ENCODE peak calls at places on chromosome 11, in ten cellular contexts. O is spleen, Z is prostate gland, I is uterus, B is kidney, D is fibroblast of pulmonary artery, T is neural crest cell, H is MCF 10A, P is cardiac muscle cell, A is tibial artery. V is an unnamed sample.

GRCh38 chr11:8318536-8318935 is 54.9 kb upstream of the LMO1 start:
- DNase-seq in O (peak), Z (no peak), I (no peak), B (no peak), D (no peak), T (no peak), H (no peak), P (peak), A (no peak), V (no peak)

GRCh38 chr11:44446341-44446712 is 119.1 kb upstream of the CD82 start:
- DNase-seq in O (no peak), Z (no peak), I (no peak), B (no peak), D (peak), T (no peak), H (peak), P (no peak), A (no peak), V (no peak)

GRCh38 chr11:17588166-17588565 is 41.1 kb downstream of the OTOG start:
- DNase-seq in O (peak), Z (no peak), I (no peak), B (peak), D (no peak), T (no peak), H (no peak), P (no peak), A (no peak), V (no peak)

GRCh38 chr11:32671051-32671450 is 87.4 kb downstream of the EIF3M start:
- DNase-seq in O (no peak), Z (no peak), I (no peak), B (no peak), D (peak), T (no peak), H (no peak), P (peak), A (no peak), V (no peak)

GRCh38 chr11:121553367-121553766 is 100.6 kb upstream of the SORL1-AS1 start:
- DNase-seq in O (no peak), Z (no peak), I (no peak), B (no peak), D (no peak), T (no peak), H (no peak), P (no peak), A (no peak), V (no peak)

GRCh38 chr11:90646706-90647105 is 423.9 kb upstream of the CHORDC1 start:
- DNase-seq in O (no peak), Z (no peak), I (no peak), B (no peak), D (no peak), T (no peak), H (no peak), P (no peak), A (no peak), V (no peak)

GRCh38 chr11:69525516-69526452 is 44.3 kb downstream of the LINC01488 start:
- DNase-seq in O (peak), Z (no peak), I (no peak), B (peak), D (no peak), T (no peak), H (peak), P (no peak), A (no peak), V (no peak)

GRCh38 chr11:26028294-26028954 is 303.5 kb upstream of the ANO3 start:
- DNase-seq in O (no peak), Z (no peak), I (no peak), B (no peak), D (peak), T (no peak), H (peak), P (no peak), A (no peak), V (no peak)

GRCh38 chr11:69921429-69922014 is 102.3 kb upstream of the FGF3 start:
- DNase-seq in O (peak), Z (no peak), I (no peak), B (peak), D (no peak), T (no peak), H (no peak), P (no peak), A (no peak), V (no peak)

GRCh38 chr11:76206327-76207081 is at the start of gene WNT11:
- DNase-seq in O (peak), Z (peak), I (peak), B (peak), D (no peak), T (peak), H (peak), P (peak), A (peak), V (peak)

GRCh38 chr11:92841719-92842118 is 127.7 kb upstream of the MTNR1B start:
- DNase-seq in O (no peak), Z (no peak), I (no peak), B (no peak), D (no peak), T (no peak), H (no peak), P (no peak), A (no peak), V (no peak)

GRCh38 chr11:24515632-24516031 is 18.8 kb downstream of the LUZP2 start:
- DNase-seq in O (no peak), Z (no peak), I (no peak), B (no peak), D (no peak), T (no peak), H (no peak), P (no peak), A (no peak), V (no peak)

GRCh38 chr11:122804796-122805195 is 33.5 kb upstream of the CRTAM start:
- DNase-seq in O (no peak), Z (no peak), I (no peak), B (no peak), D (no peak), T (no peak), H (no peak), P (no peak), A (no peak), V (no peak)

GRCh38 chr11:7488681-7489080 is 3.4 kb downstream of the OLFML1 start:
- DNase-seq in O (no peak), Z (no peak), I (no peak), B (no peak), D (no peak), T (no peak), H (no peak), P (no peak), A (no peak), V (no peak)

GRCh38 chr11:15199693-15200092 is 85.0 kb downstream of the INSC start:
- DNase-seq in O (no peak), Z (no peak), I (no peak), B (peak), D (no peak), T (no peak), H (peak), P (no peak), A (peak), V (peak)

GRCh38 chr11:26583550-26583949 is 11.5 kb upstream of the MUC15 start:
- DNase-seq in O (no peak), Z (peak), I (no peak), B (no peak), D (peak), T (no peak), H (peak), P (peak), A (no peak), V (no peak)

GRCh38 chr11:11478021-11478420 is 125.0 kb upstream of the CSNK2A3 start:
- DNase-seq in O (no peak), Z (no peak), I (no peak), B (no peak), D (no peak), T (no peak), H (no peak), P (no peak), A (no peak), V (no peak)

GRCh38 chr11:125180413-125181305 is 16.1 kb downstream of the PKNOX2 start:
- DNase-seq in O (no peak), Z (no peak), I (no peak), B (no peak), D (peak), T (no peak), H (no peak), P (no peak), A (no peak), V (no peak)

GRCh38 chr11:125494601-125494986 is 1.5 kb downstream of the FEZ1 start:
- DNase-seq in O (no peak), Z (no peak), I (no peak), B (no peak), D (no peak), T (no peak), H (no peak), P (peak), A (no peak), V (no peak)

GRCh38 chr11:7436657-7437056 is 48.6 kb upstream of the OLFML1 start:
- DNase-seq in O (no peak), Z (no peak), I (no peak), B (no peak), D (no peak), T (no peak), H (no peak), P (no peak), A (peak), V (no peak)

GRCh38 chr11:72231396-72232259 is 7.1 kb downstream of the INPPL1 start:
- DNase-seq in O (no peak), Z (no peak), I (no peak), B (no peak), D (no peak), T (no peak), H (no peak), P (no peak), A (no peak), V (peak)

GRCh38 chr11:66543263-66544107 is 2.4 kb downstream of the ZDHHC24 start:
- DNase-seq in O (peak), Z (no peak), I (peak), B (peak), D (peak), T (peak), H (no peak), P (peak), A (peak), V (peak)

GRCh38 chr11:17991799-17992433 is 20.9 kb downstream of the SERGEF start:
- DNase-seq in O (no peak), Z (no peak), I (no peak), B (no peak), D (peak), T (peak), H (peak), P (peak), A (no peak), V (no peak)

GRCh38 chr11:94546886-94547285 is 3.2 kb downstream of the FUT4 start:
- DNase-seq in O (no peak), Z (no peak), I (no peak), B (no peak), D (no peak), T (no peak), H (no peak), P (no peak), A (no peak), V (no peak)

GRCh38 chr11:44785856-44786606 is 59.3 kb downstream of the TSPAN18 start:
- DNase-seq in O (peak), Z (no peak), I (no peak), B (no peak), D (no peak), T (no peak), H (no peak), P (no peak), A (no peak), V (no peak)

GRCh38 chr11:119573858-119574257 is 150.9 kb upstream of the THY1 start:
- DNase-seq in O (no peak), Z (no peak), I (no peak), B (no peak), D (no peak), T (no peak), H (no peak), P (no peak), A (no peak), V (no peak)

GRCh38 chr11:122803716-122804115 is 34.6 kb upstream of the CRTAM start:
- DNase-seq in O (no peak), Z (no peak), I (no peak), B (no peak), D (no peak), T (no peak), H (peak), P (no peak), A (no peak), V (no peak)

GRCh38 chr11:20015529-20016427 is 144.5 kb downstream of the DBX1 start:
- DNase-seq in O (no peak), Z (no peak), I (no peak), B (no peak), D (peak), T (no peak), H (peak), P (peak), A (no peak), V (no peak)

GRCh38 chr11:116742104-116742503 is 30.7 kb downstream of the BUD13 start:
- DNase-seq in O (no peak), Z (no peak), I (no peak), B (no peak), D (peak), T (no peak), H (no peak), P (peak), A (no peak), V (no peak)

GRCh38 chr11:75285776-75286360 is 45.3 kb downstream of the TPBGL start:
- DNase-seq in O (no peak), Z (no peak), I (no peak), B (peak), D (no peak), T (no peak), H (no peak), P (no peak), A (no peak), V (no peak)

GRCh38 chr11:100681064-100681502 is 6.0 kb upstream of the ARHGAP42 start:
- DNase-seq in O (peak), Z (peak), I (peak), B (no peak), D (peak), T (no peak), H (peak), P (peak), A (peak), V (peak)

GRCh38 chr11:77151804-77152513 is 23.9 kb downstream of the MYO7A start:
- DNase-seq in O (no peak), Z (no peak), I (no peak), B (peak), D (peak), T (no peak), H (no peak), P (peak), A (no peak), V (no peak)

GRCh38 chr11:65013692-65014145 is 241 bp upstream of the ARL2 start:
- DNase-seq in O (peak), Z (peak), I (peak), B (peak), D (peak), T (peak), H (peak), P (peak), A (peak), V (peak)
- TF ChIP-seq CTCF in O (peak), Z (no peak), I (no peak), B (peak), D (no peak), T (no peak), H (no peak), P (no peak), A (peak), V (peak)

GRCh38 chr11:115672412-115672811 is 168.2 kb upstream of the CADM1 start:
- DNase-seq in O (no peak), Z (no peak), I (no peak), B (no peak), D (no peak), T (no peak), H (no peak), P (no peak), A (no peak), V (no peak)
- TF ChIP-seq CTCF in O (no peak), Z (no peak), I (no peak), B (no peak), D (no peak), T (no peak), H (no peak), P (no peak), A (no peak), V (no peak)

DNA sequence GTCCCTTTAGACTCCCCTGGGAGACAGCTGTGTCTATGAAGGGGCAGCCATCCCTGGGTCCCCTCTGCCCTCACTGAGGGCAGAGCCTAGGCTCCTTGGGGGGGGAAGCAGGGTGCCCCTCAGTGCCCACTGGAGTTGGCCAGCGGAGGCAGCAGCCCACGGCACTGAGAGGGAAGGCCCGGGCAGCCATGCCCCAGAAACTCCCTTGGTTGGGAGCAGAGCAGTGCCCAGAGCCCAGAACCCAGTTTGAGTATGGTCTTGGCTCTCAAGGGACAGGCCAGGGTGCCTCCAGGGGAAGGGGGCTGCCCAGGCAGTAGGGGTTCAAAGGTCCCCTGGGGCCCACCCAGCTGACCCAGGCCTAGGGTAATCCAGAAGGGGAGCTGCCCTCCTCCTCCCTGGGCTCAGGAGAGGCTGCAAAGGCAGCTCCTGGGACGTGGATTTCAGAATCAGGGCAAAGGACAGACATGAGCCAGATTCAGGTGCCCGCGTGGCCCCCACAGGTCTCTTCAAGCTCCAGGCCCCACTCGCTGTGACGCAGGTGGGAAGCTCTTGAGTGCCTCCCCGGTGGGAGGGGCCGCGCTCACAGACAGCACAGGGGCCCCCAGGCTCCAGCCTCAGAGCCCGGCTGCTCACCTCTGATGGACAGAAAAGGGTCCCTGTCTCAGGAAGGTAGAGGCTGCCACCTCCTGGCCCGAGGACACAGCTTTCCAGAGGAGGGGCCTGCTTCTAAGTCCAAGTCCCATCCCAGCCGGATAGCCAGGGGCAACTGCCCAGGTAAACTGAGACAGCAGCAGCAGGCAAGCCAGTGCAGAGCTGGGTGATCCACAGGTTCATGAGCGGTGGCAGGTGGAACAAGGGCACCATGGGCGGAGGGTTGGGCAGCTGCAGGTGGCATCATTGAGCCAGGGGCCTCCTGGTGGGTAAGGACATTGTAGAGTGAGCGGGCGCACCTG is 2.6 kb downstream of the C11orf21 start:
- DNase-seq in O (peak), Z (peak), I (no peak), B (peak), D (no peak), T (no peak), H (peak), P (peak), A (no peak), V (no peak)
- TF ChIP-seq CTCF in O (peak), Z (no peak), I (peak), B (peak), D (no peak), T (peak), H (peak), P (peak), A (no peak), V (peak)

DNA sequence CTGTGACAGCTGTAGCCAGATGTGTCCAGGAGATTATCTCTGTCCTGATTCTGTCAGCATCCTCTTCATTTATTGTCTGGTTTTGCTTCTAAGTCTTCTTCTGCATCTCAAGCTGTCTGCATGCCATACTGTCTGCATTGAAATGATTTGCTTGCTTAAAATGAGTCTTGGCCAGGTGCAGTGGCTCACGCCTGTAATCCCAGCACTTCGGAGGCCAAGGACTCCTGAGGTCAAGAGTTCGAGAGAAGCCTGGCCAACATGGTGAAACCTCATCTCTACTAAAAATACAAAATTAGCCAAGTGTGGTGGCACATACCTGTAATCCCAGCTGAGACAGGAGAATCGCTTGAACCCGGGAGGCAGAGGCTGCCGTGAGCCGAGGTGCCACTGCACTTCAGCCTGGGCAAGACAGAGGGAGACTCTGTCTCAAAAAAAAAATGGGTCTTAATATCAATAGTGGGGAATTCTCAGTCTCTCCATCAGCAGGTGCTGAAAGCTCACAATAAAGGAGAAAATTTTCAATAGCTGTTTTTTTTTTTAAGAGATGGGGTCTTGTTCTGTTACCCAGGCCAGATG is 39.2 kb upstream of the AMPD3 start:
- DNase-seq in O (no peak), Z (no peak), I (no peak), B (no peak), D (no peak), T (no peak), H (no peak), P (no peak), A (no peak), V (no peak)
- TF ChIP-seq CTCF in O (no peak), Z (no peak), I (no peak), B (no peak), D (no peak), T (no peak), H (no peak), P (no peak), A (no peak), V (no peak)

GRCh38 chr11:113016905-113017304 is 55.7 kb downstream of the NCAM1 start:
- DNase-seq in O (no peak), Z (no peak), I (no peak), B (no peak), D (no peak), T (no peak), H (peak), P (no peak), A (no peak), V (no peak)
- TF ChIP-seq CTCF in O (no peak), Z (no peak), I (no peak), B (no peak), D (no peak), T (no peak), H (no peak), P (no peak), A (no peak), V (no peak)

DNA sequence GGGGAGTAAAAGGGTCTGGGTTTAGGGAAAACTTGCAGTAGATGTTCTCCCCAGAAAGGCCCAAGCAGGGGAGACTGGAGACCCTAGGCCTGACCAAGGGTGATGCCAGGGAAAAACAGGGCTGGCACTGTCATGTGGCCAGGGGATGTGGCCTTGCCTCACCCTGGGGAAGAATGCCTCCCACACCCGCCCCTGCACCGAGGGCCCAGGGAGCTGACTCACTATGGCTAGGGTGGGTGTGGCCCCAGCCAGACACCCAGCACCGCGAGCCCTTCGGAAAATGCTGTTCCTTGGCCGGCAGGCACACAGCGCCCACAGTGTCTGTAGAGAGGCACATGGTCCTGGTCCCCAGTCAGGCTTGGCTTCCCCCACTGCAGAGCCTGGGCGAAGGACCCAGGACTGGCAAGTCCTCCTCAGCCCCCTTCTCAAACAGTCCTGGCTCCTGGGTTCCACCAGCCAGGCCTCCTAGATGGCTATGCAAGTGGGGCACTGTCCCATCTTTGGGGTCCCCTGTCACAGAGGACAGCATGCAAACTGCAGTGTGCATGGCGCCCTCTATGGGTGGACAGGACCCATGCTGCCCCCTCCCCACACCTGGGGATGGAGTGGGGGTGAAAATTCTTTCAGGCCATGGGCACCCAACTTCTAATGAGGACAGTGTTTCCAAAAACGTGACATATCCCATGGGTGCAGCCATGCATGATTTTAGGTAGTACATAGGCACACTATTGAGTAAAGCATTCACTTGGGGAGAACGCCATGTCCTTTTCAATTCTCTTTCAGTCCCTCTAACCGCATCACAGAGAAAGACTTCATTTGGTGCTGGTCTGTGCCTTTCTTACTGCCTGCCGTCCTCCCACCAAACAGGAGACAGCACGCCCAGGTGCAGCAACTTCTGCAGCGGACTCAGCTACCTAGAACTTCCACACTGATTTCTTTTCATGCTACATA is 15.2 kb downstream of the TMPRSS5 start:
- DNase-seq in O (no peak), Z (no peak), I (no peak), B (peak), D (peak), T (peak), H (peak), P (peak), A (no peak), V (no peak)
- TF ChIP-seq CTCF in O (no peak), Z (no peak), I (no peak), B (no peak), D (peak), T (peak), H (peak), P (peak), A (no peak), V (peak)

GRCh38 chr11:27909386-27909785 is 198.6 kb downstream of the KIF18A start:
- DNase-seq in O (no peak), Z (no peak), I (no peak), B (no peak), D (no peak), T (no peak), H (no peak), P (no peak), A (no peak), V (no peak)
- TF ChIP-seq CTCF in O (no peak), Z (no peak), I (no peak), B (no peak), D (no peak), T (no peak), H (no peak), P (no peak), A (no peak), V (no peak)

V was measured in left ventricle myocardium inferior.